ENCODE peak calls at places on chromosomes 6 and 20, in four cellular contexts. J is keratinocyte, N is IMR-90, G is K562. B is an unnamed sample.

GRCh38 chr6:14767176-14767575 is 478.7 kb upstream of the JARID2 start:
- DNase-seq in N (no peak), G (no peak), J (no peak), B (no peak)

GRCh38 chr6:151288711-151289398 is 49.1 kb downstream of the AKAP12 start:
- DNase-seq in J (no peak), N (no peak), G (no peak), B (no peak)

GRCh38 chr20:373171-373890 is 7.2 kb upstream of the TRIB3 start:
- DNase-seq in G (peak; percentile 82), J (peak; percentile 84), N (peak; percentile 92), B (peak; percentile 89)

GRCh38 chr20:62668441-62669027 is 26.2 kb downstream of the SLCO4A1 start:
- DNase-seq in G (peak; percentile 81), N (peak; percentile 74), J (no peak), B (peak; percentile 76)

GRCh38 chr6:96520039-96520850 is 1.4 kb upstream of the UFL1 start:
- DNase-seq in J (peak; percentile 57), G (no peak), N (peak; percentile 35), B (peak; percentile 41)

GRCh38 chr6:108609276-108609769 is 48.6 kb downstream of the FOXO3 start:
- DNase-seq in J (no peak), N (peak; percentile 83), G (no peak), B (no peak)

GRCh38 chr6:139126255-139126654 is 8.6 kb upstream of the HECA start:
- DNase-seq in G (no peak), N (peak; percentile 92), J (no peak), B (no peak)

GRCh38 chr6:163570579-163571231 is 156.2 kb downstream of the QKI start:
- DNase-seq in G (peak; percentile 68), N (peak; percentile 21), J (no peak), B (no peak)

GRCh38 chr6:135270676-135271536 is 89.8 kb downstream of the MYB start:
- DNase-seq in J (no peak), G (no peak), N (no peak), B (peak; percentile 14)

GRCh38 chr6:116010400-116011095 is 50.1 kb downstream of the FRK start:
- DNase-seq in N (peak; percentile 75), J (peak; percentile 21), G (peak; percentile 35), B (peak; percentile 73)

GRCh38 chr20:18428490-18429173 is 38.2 kb downstream of the DZANK1 start:
- DNase-seq in G (no peak), N (peak; percentile 16), J (no peak), B (peak; percentile 73)

GRCh38 chr6:143980921-143981320 is 27.1 kb downstream of the PLAGL1 start:
- DNase-seq in N (no peak), J (no peak), G (no peak), B (no peak)

GRCh38 chr6:49713346-49713745 is at the start of gene CRISP2:
- DNase-seq in G (no peak), N (no peak), J (no peak), B (no peak)

GRCh38 chr6:157452096-157452495 is 71.1 kb downstream of the ZDHHC14 start:
- DNase-seq in J (no peak), N (no peak), G (no peak), B (no peak)

GRCh38 chr6:8113260-8113659 is 10.9 kb upstream of the EEF1E1 start:
- DNase-seq in J (no peak), N (peak; percentile 52), G (no peak), B (no peak)

GRCh38 chr6:105824732-105825131 is 261.4 kb upstream of the PRDM1 start:
- DNase-seq in J (no peak), G (no peak), N (peak; percentile 81), B (no peak)

GRCh38 chr6:170093658-170094596 is 197.0 kb downstream of the DLL1 start:
- DNase-seq in N (no peak), J (no peak), G (no peak), B (no peak)

GRCh38 chr20:21190866-21191265 is 65.0 kb downstream of the KIZ start:
- DNase-seq in J (no peak), N (no peak), G (no peak), B (no peak)

DNA sequence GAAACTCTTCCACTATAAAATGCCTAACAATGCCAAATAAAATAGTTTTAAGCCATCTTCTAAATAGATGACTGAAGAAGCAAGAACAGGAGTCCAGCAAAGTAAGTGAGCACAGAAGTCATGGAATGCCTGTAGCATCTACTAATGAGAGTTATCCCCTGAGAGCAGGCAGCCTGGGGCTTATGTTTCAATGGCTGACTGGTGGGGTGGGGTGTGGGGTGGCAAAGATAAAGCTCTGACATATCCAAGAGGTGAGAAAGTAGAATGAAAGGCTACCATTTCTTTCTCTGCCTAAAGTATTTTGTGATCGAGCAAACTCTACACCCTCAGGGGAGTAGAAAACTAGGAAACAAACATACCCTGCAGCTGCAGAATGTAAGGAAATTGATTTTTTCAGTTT is 348.8 kb downstream of the TFAP2B start:
- DNase-seq in G (peak; percentile 72), N (no peak), J (no peak), B (no peak)
- H3K9me1 ChIP-seq in G (no peaks in the 10 kb centered on the region), N (no peaks in the 10 kb centered on the region), J (no peaks in the 10 kb centered on the region), B (no peaks in the 10 kb centered on the region)

DNA sequence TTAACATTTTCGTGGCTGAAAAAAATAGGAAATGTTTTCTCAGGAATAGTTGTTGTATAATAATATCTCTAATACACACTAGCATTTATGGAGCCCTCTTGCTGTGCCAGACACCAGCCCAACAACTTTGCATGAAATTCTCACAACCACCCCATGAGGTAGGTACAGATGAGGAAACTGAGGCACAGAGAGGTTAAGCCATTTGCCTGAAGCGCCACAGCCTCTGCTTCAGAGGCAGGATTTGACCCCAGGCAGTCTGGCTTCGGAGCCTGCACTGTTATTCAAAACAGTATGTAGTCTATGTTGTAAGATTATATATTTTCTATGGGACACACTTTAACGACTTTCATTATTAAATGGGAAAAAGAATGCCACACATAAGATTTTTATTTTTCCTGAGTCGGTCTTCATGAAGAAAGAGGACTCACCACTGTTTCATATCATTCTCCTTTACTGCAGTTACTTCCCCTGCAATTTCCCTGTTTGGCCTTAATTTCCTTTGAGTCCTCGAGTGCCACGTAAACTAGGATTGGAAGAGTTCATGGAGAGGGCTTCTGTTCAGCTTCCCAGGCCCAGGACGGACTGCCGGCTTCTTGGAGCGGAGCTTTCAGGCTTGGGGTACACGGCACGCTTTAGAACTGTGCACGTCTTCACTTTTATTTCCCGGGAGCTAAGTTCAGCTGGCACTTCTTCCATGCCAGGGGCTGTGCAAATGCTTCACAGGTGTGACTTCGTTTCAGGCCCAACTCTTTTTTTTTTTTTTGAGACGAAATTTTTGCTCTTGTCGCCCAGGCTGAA is 128.0 kb downstream of the BMP7 start:
- DNase-seq in G (no peak), J (no peak), N (no peak), B (no peak)
- H3K27ac ChIP-seq in G (no peak overlapping the region), J (no peak overlapping the region), N (no peak overlapping the region), B (no peak overlapping the region)

DNA sequence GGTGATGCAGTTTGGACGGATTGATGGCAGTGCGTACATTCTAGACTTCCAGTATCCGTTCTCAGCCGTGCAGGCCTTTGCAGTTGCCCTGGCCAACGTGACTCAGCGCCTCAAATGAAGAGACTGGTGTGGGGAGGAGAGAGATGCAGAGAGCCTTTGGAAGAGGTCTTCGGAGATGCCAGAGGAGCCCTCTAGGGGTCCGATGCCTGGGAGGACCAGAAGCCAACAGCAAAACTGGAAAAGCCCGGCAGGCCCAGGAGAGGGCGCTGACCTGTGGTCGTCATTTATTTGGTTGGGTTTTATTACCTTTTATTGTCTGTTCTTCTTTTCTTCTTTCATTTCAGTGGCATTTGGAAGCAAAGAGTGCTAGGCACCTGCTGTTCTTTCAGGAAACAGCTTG is 53.3 kb upstream of the TMEM181 start:
- DNase-seq in G (peak; percentile 64), N (peak; percentile 7), J (no peak), B (peak; percentile 8)
- H3K9me1 ChIP-seq in G (no peaks in the 10 kb centered on the region), N (no peaks in the 10 kb centered on the region), J (no peaks in the 10 kb centered on the region), B (no peaks in the 10 kb centered on the region)

DNA sequence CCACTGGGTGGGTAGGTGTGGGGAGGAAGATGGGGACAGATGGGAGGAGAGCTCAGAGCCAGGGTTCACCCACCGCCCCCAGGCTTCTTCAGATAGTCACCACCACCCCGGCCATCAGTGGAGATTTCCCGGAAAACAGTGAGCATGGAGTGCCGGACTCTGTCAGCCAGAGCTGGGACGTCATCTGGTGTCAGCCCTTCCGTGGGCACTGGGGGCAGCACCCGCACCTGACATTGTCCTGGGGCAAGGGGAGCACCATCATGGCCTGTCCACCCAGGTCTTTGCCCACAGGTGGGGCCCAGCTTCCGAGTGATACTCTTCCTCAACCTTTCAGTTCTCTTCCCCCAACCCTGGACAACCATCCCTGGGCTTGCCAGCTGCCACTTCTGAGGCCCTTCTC is 4.8 kb downstream of the EGFL8 start:
- DNase-seq in J (no peak), N (no peak), G (peak; percentile 27), B (no peak)
- H3K27ac ChIP-seq in J (no peak overlapping the region), N (no peak overlapping the region), G (peak overlapping the region; percentile 83), B (no peak overlapping the region)

GRCh38 chr6:100283288-100283687 is 181.4 kb downstream of the SIM1 start:
- DNase-seq in J (no peak), N (peak; percentile 72), G (peak; percentile 19), B (no peak)

GRCh38 chr6:100276311-100277057 is 188.2 kb downstream of the SIM1 start:
- DNase-seq in G (no peak), J (no peak), N (no peak), B (peak; percentile 34)

GRCh38 chr6:100281471-100281878 is 183.2 kb downstream of the SIM1 start:
- DNase-seq in G (peak; percentile 15), J (no peak), N (no peak), B (no peak)
- H3K9me1 ChIP-seq in G (no peaks in the 10 kb centered on the region), J (no peaks in the 10 kb centered on the region), N (peaks cover 2% of the 10 kb centered on the region), B (no peaks in the 10 kb centered on the region)

DNA sequence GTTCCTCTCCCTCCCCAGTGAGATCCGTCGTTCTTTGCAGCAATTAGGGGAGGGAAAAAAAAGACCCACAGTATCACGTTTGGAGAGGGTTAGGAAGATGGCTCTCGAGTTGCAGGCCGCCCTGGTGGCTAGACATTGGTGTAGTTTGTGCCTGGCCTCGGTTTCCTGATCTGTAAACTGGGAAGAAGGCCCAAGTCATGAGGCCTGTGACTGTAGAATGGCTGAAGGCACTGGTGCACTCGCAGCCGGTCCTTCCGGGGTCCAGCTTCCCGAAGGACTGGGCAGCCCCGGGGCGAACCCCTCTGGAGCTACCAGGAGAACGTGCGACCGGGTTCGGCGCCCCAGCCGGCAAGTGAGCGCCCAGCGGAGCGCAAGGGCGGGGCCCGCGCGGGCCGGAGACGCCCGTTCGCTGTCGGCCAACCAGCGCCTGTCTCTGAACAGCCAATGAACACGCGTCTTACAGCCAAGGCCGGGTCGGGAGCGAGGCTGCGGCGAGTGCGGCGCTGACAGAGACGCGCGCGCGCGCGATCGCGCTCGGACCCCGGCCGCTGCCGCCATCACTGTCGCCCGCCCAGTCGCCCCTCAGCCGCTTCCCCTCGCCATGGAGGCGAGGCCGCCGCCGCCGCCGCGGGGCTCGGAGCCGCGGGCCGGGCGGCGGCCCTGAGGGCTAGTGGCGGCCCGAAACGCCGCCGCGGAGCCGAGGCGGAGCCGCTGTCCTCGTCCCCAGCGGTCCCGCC is at the start of gene PTPRA:
- DNase-seq in J (peak; percentile 45), G (peak; percentile 94), N (peak; percentile 88), B (peak; percentile 91)
- H3K27ac ChIP-seq in J (peak within 1 kb of the TSS; percentile 69), G (peak within 1 kb of the TSS; percentile 95), N (peak within 1 kb of the TSS; percentile 45), B (peak within 1 kb of the TSS; percentile 65)

GRCh38 chr6:91185072-91185471 is 598.2 kb upstream of the MAP3K7 start:
- DNase-seq in N (no peak), J (no peak), G (no peak), B (no peak)

DNA sequence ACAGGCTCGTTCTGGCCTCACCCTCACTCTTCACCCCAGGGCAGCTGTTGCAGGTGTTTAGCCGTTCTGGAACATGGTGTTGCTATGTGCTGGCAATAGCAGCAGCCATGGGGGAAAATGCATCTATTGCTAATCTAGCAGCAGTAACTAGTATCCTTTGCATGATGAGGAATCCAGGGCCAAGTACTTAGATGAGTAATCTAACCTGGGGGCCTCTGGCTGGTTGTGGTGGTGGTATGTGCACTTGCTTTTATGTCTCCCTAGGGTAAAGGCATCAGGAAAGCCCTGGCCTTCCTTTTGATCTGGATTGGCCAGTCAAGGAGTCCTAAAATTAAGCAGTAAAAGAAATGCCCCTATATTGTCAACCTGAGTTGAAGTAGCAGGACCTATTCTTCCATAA is 594.5 kb upstream of the MAP3K7 start:
- DNase-seq in G (no peak), J (no peak), N (no peak), B (no peak)
- H3K9me1 ChIP-seq in G (no peaks in the 10 kb centered on the region), J (no peaks in the 10 kb centered on the region), N (no peaks in the 10 kb centered on the region), B (no peaks in the 10 kb centered on the region)

B was measured in endothelial cell of umbilical vein.